ENCODE peak calls at places on chromosomes 1 and 21, in six cellular contexts. One of them, this sample, is unnamed.

GRCh38 chr1:118110580-118110979 is 74.4 kb downstream of the SPAG17 start:
- DNase-seq in CD8-positive, alpha-beta T cell: no peak
- DNase-seq in dorsolateral prefrontal cortex: no peak
- DNase-seq in ovary: no peak
- DNase-seq in Peyer's patch: no peak
- DNase-seq in A549: no peak
- DNase-seq in this sample: no peak

GRCh38 chr1:119637719-119638118 is 10.3 kb downstream of the ZNF697 start:
- DNase-seq in CD8-positive, alpha-beta T cell: no peak
- DNase-seq in dorsolateral prefrontal cortex: no peak
- DNase-seq in ovary: no peak
- DNase-seq in Peyer's patch: no peak
- DNase-seq in A549: no peak
- DNase-seq in this sample: no peak

GRCh38 chr1:46535063-46535462 is 16.4 kb downstream of the KNCN start:
- DNase-seq in CD8-positive, alpha-beta T cell: no peak
- DNase-seq in dorsolateral prefrontal cortex: no peak
- DNase-seq in ovary: no peak
- DNase-seq in Peyer's patch: no peak
- DNase-seq in A549: peak
- DNase-seq in this sample: peak

GRCh38 chr1:21069549-21069948 is 107.1 kb downstream of the EIF4G3 start:
- DNase-seq in CD8-positive, alpha-beta T cell: no peak
- DNase-seq in dorsolateral prefrontal cortex: no peak
- DNase-seq in ovary: no peak
- DNase-seq in Peyer's patch: no peak
- DNase-seq in A549: no peak
- DNase-seq in this sample: no peak

GRCh38 chr21:28543975-28544374 is 448.7 kb downstream of the LTN1 start:
- DNase-seq in CD8-positive, alpha-beta T cell: no peak
- DNase-seq in dorsolateral prefrontal cortex: no peak
- DNase-seq in ovary: no peak
- DNase-seq in Peyer's patch: no peak
- DNase-seq in A549: no peak
- DNase-seq in this sample: no peak

GRCh38 chr1:15352122-15352957 is 57.3 kb upstream of the EFHD2 start:
- DNase-seq in CD8-positive, alpha-beta T cell: peak
- DNase-seq in dorsolateral prefrontal cortex: no peak
- DNase-seq in ovary: no peak
- DNase-seq in Peyer's patch: peak
- DNase-seq in A549: peak
- DNase-seq in this sample: peak

GRCh38 chr1:28577052-28577678 is 14.9 kb upstream of the RAB42 start:
- DNase-seq in CD8-positive, alpha-beta T cell: no peak
- DNase-seq in dorsolateral prefrontal cortex: no peak
- DNase-seq in ovary: no peak
- DNase-seq in Peyer's patch: no peak
- DNase-seq in A549: no peak
- DNase-seq in this sample: no peak

GRCh38 chr1:182974792-182975191 is 21.8 kb upstream of the SHCBP1L start:
- DNase-seq in CD8-positive, alpha-beta T cell: no peak
- DNase-seq in dorsolateral prefrontal cortex: no peak
- DNase-seq in ovary: no peak
- DNase-seq in Peyer's patch: no peak
- DNase-seq in A549: no peak
- DNase-seq in this sample: no peak

GRCh38 chr1:154502066-154502741 is at the start of the genes SHE and TDRD10:
- DNase-seq in CD8-positive, alpha-beta T cell: no peak
- DNase-seq in dorsolateral prefrontal cortex: no peak
- DNase-seq in ovary: peak
- DNase-seq in Peyer's patch: peak
- DNase-seq in A549: no peak
- DNase-seq in this sample: peak

GRCh38 chr1:82704966-82705365 is 904.2 kb downstream of the ADGRL2 start:
- DNase-seq in CD8-positive, alpha-beta T cell: no peak
- DNase-seq in dorsolateral prefrontal cortex: no peak
- DNase-seq in ovary: no peak
- DNase-seq in Peyer's patch: no peak
- DNase-seq in A549: no peak
- DNase-seq in this sample: peak

GRCh38 chr1:164767257-164768044 is 208.5 kb downstream of the PBX1 start:
- DNase-seq in CD8-positive, alpha-beta T cell: no peak
- DNase-seq in dorsolateral prefrontal cortex: no peak
- DNase-seq in ovary: no peak
- DNase-seq in Peyer's patch: no peak
- DNase-seq in A549: peak
- DNase-seq in this sample: no peak

GRCh38 chr1:232459826-232460225 is 170.1 kb downstream of the SIPA1L2 start:
- DNase-seq in CD8-positive, alpha-beta T cell: no peak
- DNase-seq in dorsolateral prefrontal cortex: no peak
- DNase-seq in ovary: no peak
- DNase-seq in Peyer's patch: no peak
- DNase-seq in A549: no peak
- DNase-seq in this sample: no peak

GRCh38 chr1:21849909-21850576 is 38.0 kb downstream of the LDLRAD2 start:
- DNase-seq in CD8-positive, alpha-beta T cell: no peak
- DNase-seq in dorsolateral prefrontal cortex: no peak
- DNase-seq in ovary: no peak
- DNase-seq in Peyer's patch: no peak
- DNase-seq in A549: no peak
- DNase-seq in this sample: no peak

GRCh38 chr1:233656032-233656620 is 42.2 kb downstream of the KCNK1 start:
- DNase-seq in CD8-positive, alpha-beta T cell: no peak
- DNase-seq in dorsolateral prefrontal cortex: no peak
- DNase-seq in ovary: no peak
- DNase-seq in Peyer's patch: no peak
- DNase-seq in A549: no peak
- DNase-seq in this sample: no peak

GRCh38 chr1:206575165-206575893 is 36.9 kb downstream of the EIF2D start:
- DNase-seq in CD8-positive, alpha-beta T cell: no peak
- DNase-seq in dorsolateral prefrontal cortex: no peak
- DNase-seq in ovary: no peak
- DNase-seq in Peyer's patch: no peak
- DNase-seq in A549: no peak
- DNase-seq in this sample: peak

GRCh38 chr1:94737124-94737998 is 82.8 kb upstream of the SLC44A3 start:
- DNase-seq in CD8-positive, alpha-beta T cell: no peak
- DNase-seq in dorsolateral prefrontal cortex: no peak
- DNase-seq in ovary: no peak
- DNase-seq in Peyer's patch: no peak
- DNase-seq in A549: no peak
- DNase-seq in this sample: no peak

GRCh38 chr1:199155166-199156033 is 516.6 kb downstream of the PTPRC start:
- DNase-seq in CD8-positive, alpha-beta T cell: no peak
- DNase-seq in dorsolateral prefrontal cortex: no peak
- DNase-seq in ovary: no peak
- DNase-seq in Peyer's patch: no peak
- DNase-seq in A549: no peak
- DNase-seq in this sample: no peak

GRCh38 chr1:22237433-22238093 is 94.7 kb upstream of the WNT4 start:
- DNase-seq in CD8-positive, alpha-beta T cell: no peak
- DNase-seq in dorsolateral prefrontal cortex: no peak
- DNase-seq in ovary: no peak
- DNase-seq in Peyer's patch: no peak
- DNase-seq in A549: no peak
- DNase-seq in this sample: no peak

GRCh38 chr1:84847253-84848247 is 45.5 kb downstream of the LPAR3 start:
- DNase-seq in CD8-positive, alpha-beta T cell: no peak
- DNase-seq in dorsolateral prefrontal cortex: peak
- DNase-seq in ovary: peak
- DNase-seq in Peyer's patch: no peak
- DNase-seq in A549: no peak
- DNase-seq in this sample: peak

GRCh38 chr1:55337801-55338447 is 122.8 kb upstream of the USP24 start:
- DNase-seq in CD8-positive, alpha-beta T cell: no peak
- DNase-seq in dorsolateral prefrontal cortex: no peak
- DNase-seq in ovary: no peak
- DNase-seq in Peyer's patch: no peak
- DNase-seq in A549: peak
- DNase-seq in this sample: peak

GRCh38 chr1:166322470-166322869 is 155.7 kb upstream of the FAM78B start:
- DNase-seq in CD8-positive, alpha-beta T cell: no peak
- DNase-seq in dorsolateral prefrontal cortex: no peak
- DNase-seq in ovary: no peak
- DNase-seq in Peyer's patch: no peak
- DNase-seq in A549: no peak
- DNase-seq in this sample: no peak

GRCh38 chr1:37001697-37002096 is 32.6 kb downstream of the GRIK3 start:
- DNase-seq in CD8-positive, alpha-beta T cell: no peak
- DNase-seq in dorsolateral prefrontal cortex: no peak
- DNase-seq in ovary: no peak
- DNase-seq in Peyer's patch: no peak
- DNase-seq in A549: no peak
- DNase-seq in this sample: no peak

GRCh38 chr21:44845418-44846200 is 27.7 kb upstream of the SUMO3 start:
- DNase-seq in CD8-positive, alpha-beta T cell: peak
- DNase-seq in dorsolateral prefrontal cortex: no peak
- DNase-seq in ovary: peak
- DNase-seq in Peyer's patch: peak
- DNase-seq in A549: peak
- DNase-seq in this sample: peak

GRCh38 chr1:44810101-44810761 is 1.9 kb downstream of the BTBD19 start:
- DNase-seq in CD8-positive, alpha-beta T cell: no peak
- DNase-seq in dorsolateral prefrontal cortex: no peak
- DNase-seq in ovary: peak
- DNase-seq in Peyer's patch: peak
- DNase-seq in A549: no peak
- DNase-seq in this sample: no peak

GRCh38 chr1:154453577-154454352 is 48.3 kb upstream of the TDRD10 start:
- DNase-seq in CD8-positive, alpha-beta T cell: no peak
- DNase-seq in dorsolateral prefrontal cortex: no peak
- DNase-seq in ovary: no peak
- DNase-seq in Peyer's patch: no peak
- DNase-seq in A549: no peak
- DNase-seq in this sample: no peak

GRCh38 chr1:26999440-26999987 is 6.0 kb downstream of the TRNP1 start:
- DNase-seq in CD8-positive, alpha-beta T cell: no peak
- DNase-seq in dorsolateral prefrontal cortex: no peak
- DNase-seq in ovary: peak
- DNase-seq in Peyer's patch: no peak
- DNase-seq in A549: peak
- DNase-seq in this sample: peak

GRCh38 chr21:35796834-35797233 is 263.5 kb downstream of the SETD4 start:
- DNase-seq in CD8-positive, alpha-beta T cell: no peak
- DNase-seq in dorsolateral prefrontal cortex: no peak
- DNase-seq in ovary: no peak
- DNase-seq in Peyer's patch: no peak
- DNase-seq in A549: no peak
- DNase-seq in this sample: peak

GRCh38 chr1:231512147-231512698 is 16.2 kb upstream of the TSNAX start:
- DNase-seq in CD8-positive, alpha-beta T cell: no peak
- DNase-seq in dorsolateral prefrontal cortex: no peak
- DNase-seq in ovary: no peak
- DNase-seq in Peyer's patch: no peak
- DNase-seq in A549: peak
- DNase-seq in this sample: peak

DNA sequence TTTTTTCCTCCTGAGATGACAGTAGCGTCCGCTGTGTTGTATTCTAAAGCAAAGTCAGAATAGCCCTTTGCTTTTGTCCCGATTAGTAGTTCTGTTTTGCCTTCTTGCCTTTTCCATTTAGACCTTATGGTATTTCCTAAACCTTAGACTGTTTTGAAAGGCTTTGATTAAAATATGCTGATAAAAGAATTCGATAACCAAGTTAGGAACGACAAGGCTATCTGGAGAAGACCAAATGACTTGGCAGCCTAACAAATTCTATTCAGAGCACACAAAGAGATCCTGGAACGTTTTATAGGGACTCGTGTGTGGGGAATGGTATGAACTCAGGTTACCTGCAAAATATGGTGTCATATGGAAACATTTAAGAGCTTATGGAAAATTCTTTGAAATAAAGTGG is 42.9 kb downstream of the NFIA start:
- DNase-seq in CD8-positive, alpha-beta T cell: no peak
- DNase-seq in dorsolateral prefrontal cortex: no peak
- DNase-seq in ovary: no peak
- DNase-seq in Peyer's patch: no peak
- DNase-seq in A549: no peak
- DNase-seq in this sample: no peak
- H3K4me3 ChIP-seq in CD8-positive, alpha-beta T cell: no peak
- H3K4me3 ChIP-seq in dorsolateral prefrontal cortex: no peak
- H3K4me3 ChIP-seq in ovary: no peak
- H3K4me3 ChIP-seq in Peyer's patch: no peak
- H3K4me3 ChIP-seq in A549: no peak
- H3K4me3 ChIP-seq in this sample: no peak

GRCh38 chr1:112464501-112464900 is 44.3 kb upstream of the WNT2B start:
- DNase-seq in CD8-positive, alpha-beta T cell: no peak
- DNase-seq in dorsolateral prefrontal cortex: no peak
- DNase-seq in ovary: no peak
- DNase-seq in Peyer's patch: peak
- DNase-seq in A549: no peak
- DNase-seq in this sample: no peak
- H3K27ac ChIP-seq in CD8-positive, alpha-beta T cell: no peak
- H3K27ac ChIP-seq in dorsolateral prefrontal cortex: peak
- H3K27ac ChIP-seq in ovary: no peak
- H3K27ac ChIP-seq in Peyer's patch: no peak
- H3K27ac ChIP-seq in A549: no peak
- H3K27ac ChIP-seq in this sample: no peak

GRCh38 chr1:214401666-214402065 is 120.7 kb downstream of the SMYD2 start:
- DNase-seq in CD8-positive, alpha-beta T cell: no peak
- DNase-seq in dorsolateral prefrontal cortex: no peak
- DNase-seq in ovary: no peak
- DNase-seq in Peyer's patch: no peak
- DNase-seq in A549: no peak
- DNase-seq in this sample: no peak
- H3K4me3 ChIP-seq in CD8-positive, alpha-beta T cell: no peak
- H3K4me3 ChIP-seq in dorsolateral prefrontal cortex: no peak
- H3K4me3 ChIP-seq in ovary: no peak
- H3K4me3 ChIP-seq in Peyer's patch: no peak
- H3K4me3 ChIP-seq in A549: no peak
- H3K4me3 ChIP-seq in this sample: no peak

GRCh38 chr1:221723018-221723917 is 18.6 kb downstream of the DUSP10 start:
- DNase-seq in CD8-positive, alpha-beta T cell: no peak
- DNase-seq in dorsolateral prefrontal cortex: no peak
- DNase-seq in ovary: no peak
- DNase-seq in Peyer's patch: no peak
- DNase-seq in A549: no peak
- DNase-seq in this sample: no peak
- H3K27ac ChIP-seq in CD8-positive, alpha-beta T cell: no peak
- H3K27ac ChIP-seq in dorsolateral prefrontal cortex: no peak
- H3K27ac ChIP-seq in ovary: no peak
- H3K27ac ChIP-seq in Peyer's patch: no peak
- H3K27ac ChIP-seq in A549: no peak
- H3K27ac ChIP-seq in this sample: no peak

DNA sequence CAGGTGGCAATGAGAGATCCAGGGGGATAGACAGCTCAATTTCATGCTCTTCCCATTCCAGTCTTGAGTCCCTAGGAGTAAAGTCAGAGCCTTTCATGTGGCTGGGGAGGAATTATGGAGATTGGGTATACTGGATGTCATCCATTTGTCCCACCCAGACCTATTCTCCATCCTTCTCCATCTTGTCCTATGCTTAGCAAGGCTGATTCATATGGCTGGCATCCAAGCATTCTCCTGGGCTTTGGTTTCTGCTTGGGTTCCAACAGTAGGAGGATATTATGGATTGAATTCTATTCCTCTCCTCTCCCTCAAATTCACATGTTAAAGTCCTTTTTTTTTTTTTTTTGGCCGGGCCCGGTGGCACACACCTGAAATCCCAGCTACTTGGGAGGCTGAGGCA is 3.8 kb upstream of the CDC20 start:
- DNase-seq in CD8-positive, alpha-beta T cell: no peak
- DNase-seq in dorsolateral prefrontal cortex: no peak
- DNase-seq in ovary: no peak
- DNase-seq in Peyer's patch: no peak
- DNase-seq in A549: no peak
- DNase-seq in this sample: no peak
- H3K4me3 ChIP-seq in CD8-positive, alpha-beta T cell: no peak
- H3K4me3 ChIP-seq in dorsolateral prefrontal cortex: no peak
- H3K4me3 ChIP-seq in ovary: no peak
- H3K4me3 ChIP-seq in Peyer's patch: no peak
- H3K4me3 ChIP-seq in A549: no peak
- H3K4me3 ChIP-seq in this sample: no peak

This sample was measured in cardiac muscle cell.